ENCODE peak calls at places on chromosome 19, in four cellular contexts. Z, L, W and H are unnamed samples.

GRCh38 chr19:31633014-31633413 is 283.8 kb upstream of the TSHZ3 start:
- DNase-seq in W (no peak), Z (no peak), L (no peak), H (no peak)

GRCh38 chr19:55116232-55117062 is 990 bp downstream of the PPP1R12C start:
- DNase-seq in L (no peak), W (no peak), Z (peak), H (peak)

GRCh38 chr19:32812036-32812435 is 57.5 kb downstream of the SLC7A9 start:
- DNase-seq in L (no peak), Z (no peak), W (no peak), H (no peak)

GRCh38 chr19:32976223-32976805 is 4.3 kb downstream of the FAAP24 start:
- DNase-seq in Z (peak), L (peak), W (peak), H (peak)

GRCh38 chr19:8403098-8403819 is 9.8 kb upstream of the MARCHF2 start:
- DNase-seq in L (no peak), Z (no peak), W (no peak), H (no peak)

GRCh38 chr19:16405797-16406196 is 66.0 kb downstream of the EPS15L1 start:
- DNase-seq in W (no peak), Z (no peak), L (no peak), H (no peak)

GRCh38 chr19:6076291-6076665 is 34.0 kb downstream of the RFX2 start:
- DNase-seq in L (no peak), W (no peak), Z (no peak), H (no peak)

GRCh38 chr19:27833031-27833430 is 1379.9 kb downstream of the UQCRFS1 start:
- DNase-seq in L (no peak), W (no peak), Z (no peak), H (no peak)

GRCh38 chr19:4049432-4049831 is 17.3 kb downstream of the ZBTB7A start:
- DNase-seq in W (no peak), Z (no peak), L (no peak), H (no peak)

GRCh38 chr19:16594681-16595091 is 22.5 kb upstream of the SLC35E1 start:
- DNase-seq in Z (no peak), W (no peak), L (no peak), H (no peak)

GRCh38 chr19:56333506-56333905 is 18.9 kb upstream of the ZSCAN5A start:
- DNase-seq in Z (peak), L (peak), W (no peak), H (peak)

GRCh38 chr19:11453468-11454341 is 18.3 kb downstream of the PRKCSH start:
- DNase-seq in W (no peak), Z (peak), L (no peak), H (no peak)

GRCh38 chr19:29448046-29448445 is 77.7 kb upstream of the VSTM2B start:
- DNase-seq in L (no peak), Z (no peak), W (no peak), H (no peak)

GRCh38 chr19:7703332-7703731 is 1.4 kb upstream of the FCER2 start:
- DNase-seq in Z (no peak), L (no peak), W (no peak), H (no peak)

GRCh38 chr19:35766571-35767104 is 8.7 kb downstream of the PROSER3 start:
- DNase-seq in W (no peak), L (no peak), Z (no peak), H (no peak)

GRCh38 chr19:36008336-36008978 is at the start of gene SYNE4:
- DNase-seq in W (no peak), Z (no peak), L (peak), H (peak)

GRCh38 chr19:29666634-29667389 is 1.6 kb downstream of the PLEKHF1 start:
- DNase-seq in Z (no peak), L (no peak), W (no peak), H (peak)

GRCh38 chr19:51607920-51608562 is 22.2 kb downstream of the SIGLEC5 start:
- DNase-seq in Z (peak), L (peak), W (no peak), H (peak)

GRCh38 chr19:7902796-7903243 is 857 bp upstream of the MAP2K7 start:
- DNase-seq in L (no peak), Z (no peak), W (no peak), H (no peak)

GRCh38 chr19:33622505-33622808 is 704 bp downstream of the CHST8 start:
- DNase-seq in L (no peak), Z (no peak), W (no peak), H (no peak)

GRCh38 chr19:17775245-17775927 is 19.6 kb upstream of the B3GNT3 start:
- DNase-seq in W (no peak), L (no peak), Z (peak), H (peak)

GRCh38 chr19:18879579-18880373 is 16.2 kb downstream of the CERS1 start:
- DNase-seq in Z (peak), L (peak), W (no peak), H (no peak)

GRCh38 chr19:30854661-30855060 is 482.5 kb downstream of the ZNF536 start:
- DNase-seq in W (no peak), Z (no peak), L (no peak), H (no peak)

GRCh38 chr19:4538601-4538954 is 1.3 kb downstream of the LRG1 start:
- DNase-seq in L (no peak), Z (no peak), W (no peak), H (no peak)

GRCh38 chr19:29285878-29286277 is 72.9 kb upstream of the UQCRFS1 start:
- DNase-seq in Z (peak), W (no peak), L (no peak), H (no peak)

GRCh38 chr19:22286151-22286810 is at the start of gene ZNF729:
- DNase-seq in Z (no peak), W (no peak), L (no peak), H (no peak)

GRCh38 chr19:5948697-5949564 is 29.0 kb downstream of the RANBP3 start:
- DNase-seq in L (no peak), W (no peak), Z (no peak), H (no peak)

GRCh38 chr19:3343619-3344502 is 22.5 kb upstream of the NFIC start:
- DNase-seq in Z (peak), L (peak), W (no peak), H (peak)

GRCh38 chr19:5057860-5058259 is 88.9 kb downstream of the KDM4B start:
- DNase-seq in W (no peak), L (no peak), Z (peak), H (no peak)

GRCh38 chr19:5903054-5903501 is 512 bp downstream of the NDUFA11 start:
- DNase-seq in Z (peak), W (no peak), L (no peak), H (no peak)

GRCh38 chr19:29676586-29676985 is 11.3 kb downstream of the PLEKHF1 start:
- DNase-seq in L (no peak), W (no peak), Z (no peak), H (no peak)

DNA sequence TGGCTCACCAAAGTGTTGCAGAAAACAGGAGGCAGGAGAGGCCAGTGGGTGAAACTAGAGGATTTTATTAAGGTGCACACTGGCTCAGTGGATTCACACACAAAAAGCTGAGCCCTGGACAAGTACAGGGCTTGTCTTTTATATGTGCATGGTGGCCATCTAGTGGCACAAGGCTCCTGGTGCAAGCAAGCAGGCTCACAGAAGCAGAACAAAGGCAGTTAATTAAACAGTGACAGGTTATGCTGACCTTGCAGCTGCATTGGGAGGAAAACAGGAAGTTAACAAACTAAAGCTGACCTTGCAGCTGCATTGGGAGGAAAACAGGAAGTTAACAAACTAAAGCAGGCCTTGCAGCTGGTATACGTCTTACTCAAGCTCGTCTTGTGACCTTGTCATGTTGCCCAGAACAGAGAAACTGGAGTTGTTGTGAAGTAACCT is 65.3 kb upstream of the ZNF681 start:
- DNase-seq in W (no peak), L (no peak), Z (peak), H (peak)
- TF ChIP-seq TCF7L2 in W (no peak), L (no peak), Z (no peak), H (no peak)

GRCh38 chr19:48631254-48631653 is 5.9 kb downstream of the DBP start:
- DNase-seq in Z (no peak), W (no peak), L (no peak), H (no peak)

GRCh38 chr19:48629297-48629598 is 7.9 kb downstream of the DBP start:
- DNase-seq in Z (no peak), L (no peak), W (no peak), H (no peak)

GRCh38 chr19:48628486-48629296 is 8.5 kb downstream of the DBP start:
- DNase-seq in Z (no peak), L (no peak), W (no peak), H (no peak)

GRCh38 chr19:48630289-48631036 is 6.7 kb downstream of the DBP start:
- DNase-seq in L (no peak), W (no peak), Z (no peak), H (no peak)

DNA sequence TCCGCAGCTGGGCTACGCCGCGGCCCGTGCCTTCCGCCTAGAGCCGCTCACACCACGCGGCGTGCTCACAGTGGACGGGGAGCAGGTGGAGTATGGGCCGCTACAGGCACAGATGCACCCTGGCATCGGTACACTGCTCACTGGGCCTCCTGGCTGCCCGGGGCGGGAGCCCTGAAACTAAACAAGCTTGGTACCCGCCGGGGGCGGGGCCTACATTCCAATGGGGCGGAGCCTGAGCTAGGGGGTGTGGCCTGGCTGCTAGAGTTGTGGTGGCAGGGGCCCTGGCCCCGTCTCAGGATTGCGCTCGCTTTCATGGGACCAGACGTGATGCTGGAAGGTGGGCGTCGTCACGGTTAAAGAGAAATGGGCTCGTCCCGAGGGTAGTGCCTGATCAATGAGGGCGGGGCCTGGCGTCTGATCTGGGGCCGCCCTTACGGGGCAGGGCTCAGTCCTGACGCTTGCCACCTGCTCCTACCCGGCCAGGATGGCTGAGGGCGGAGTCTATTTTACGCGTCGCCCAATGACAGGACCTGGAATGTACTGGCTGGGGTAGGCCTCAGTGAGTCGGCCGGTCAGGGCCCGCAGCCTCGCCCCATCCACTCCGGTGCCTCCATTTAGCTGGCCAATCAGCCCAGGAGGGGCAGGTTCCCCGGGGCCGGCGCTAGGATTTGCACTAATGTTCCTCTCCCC is 7.4 kb downstream of the DBP start:
- DNase-seq in Z (peak), L (peak), W (no peak), H (no peak)
- TF ChIP-seq TCF7L2 in Z (no peak), L (peak), W (no peak), H (no peak)

DNA sequence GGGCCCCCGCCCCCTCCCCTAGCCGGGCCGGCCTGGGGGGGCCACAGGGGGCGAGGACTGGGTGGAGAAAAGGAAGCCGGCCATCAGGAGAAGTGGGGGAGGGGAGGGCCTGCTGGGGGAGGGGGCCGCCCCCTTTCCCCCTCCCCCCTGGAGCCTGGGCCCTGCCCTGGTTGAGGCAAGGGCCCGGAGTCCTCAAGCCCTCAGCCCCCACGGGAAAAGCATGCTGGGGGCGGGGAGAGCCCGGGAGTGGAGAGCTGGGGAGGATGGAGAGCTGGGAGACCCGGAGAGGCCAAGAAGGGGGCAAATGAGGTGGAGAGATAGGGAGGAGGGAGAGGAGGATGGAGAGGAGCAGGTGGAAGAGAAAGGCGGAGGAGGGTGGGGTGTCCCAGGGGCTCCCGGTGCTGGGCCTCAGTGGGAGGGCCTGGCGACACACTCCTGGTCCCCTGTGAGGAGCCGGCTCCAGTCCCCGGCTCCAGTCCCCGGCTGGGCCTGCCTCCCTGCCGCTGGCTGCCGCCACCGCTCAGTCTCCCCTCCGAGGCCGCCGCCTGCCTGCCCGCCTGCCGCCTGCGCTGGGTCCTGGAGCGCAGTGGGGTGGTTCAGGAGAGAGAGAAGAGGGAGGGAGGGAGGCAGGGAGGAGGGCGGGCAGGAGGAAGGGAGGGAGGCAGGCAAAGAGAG is at the start of gene GRIK5:
- DNase-seq in Z (no peak), W (no peak), L (no peak), H (no peak)
- TF ChIP-seq TCF7L2 in Z (no peak), W (no peak), L (no peak), H (no peak)

GRCh38 chr19:40641306-40641705 is 40.1 kb downstream of the LTBP4 start:
- DNase-seq in L (no peak), W (no peak), Z (no peak), H (no peak)

GRCh38 chr19:40642062-40642706 is 41.0 kb downstream of the LTBP4 start:
- DNase-seq in W (no peak), L (no peak), Z (no peak), H (no peak)

GRCh38 chr19:40639638-40639982 is 38.4 kb downstream of the LTBP4 start:
- DNase-seq in L (no peak), Z (no peak), W (no peak), H (no peak)

GRCh38 chr19:40640744-40641143 is 39.6 kb downstream of the LTBP4 start:
- DNase-seq in Z (peak), W (no peak), L (no peak), H (no peak)

GRCh38 chr19:40642757-40643325 is 41.7 kb downstream of the LTBP4 start:
- DNase-seq in Z (no peak), W (no peak), L (no peak), H (no peak)
- TF ChIP-seq TCF7L2 in Z (no peak), W (no peak), L (no peak), H (no peak)

DNA sequence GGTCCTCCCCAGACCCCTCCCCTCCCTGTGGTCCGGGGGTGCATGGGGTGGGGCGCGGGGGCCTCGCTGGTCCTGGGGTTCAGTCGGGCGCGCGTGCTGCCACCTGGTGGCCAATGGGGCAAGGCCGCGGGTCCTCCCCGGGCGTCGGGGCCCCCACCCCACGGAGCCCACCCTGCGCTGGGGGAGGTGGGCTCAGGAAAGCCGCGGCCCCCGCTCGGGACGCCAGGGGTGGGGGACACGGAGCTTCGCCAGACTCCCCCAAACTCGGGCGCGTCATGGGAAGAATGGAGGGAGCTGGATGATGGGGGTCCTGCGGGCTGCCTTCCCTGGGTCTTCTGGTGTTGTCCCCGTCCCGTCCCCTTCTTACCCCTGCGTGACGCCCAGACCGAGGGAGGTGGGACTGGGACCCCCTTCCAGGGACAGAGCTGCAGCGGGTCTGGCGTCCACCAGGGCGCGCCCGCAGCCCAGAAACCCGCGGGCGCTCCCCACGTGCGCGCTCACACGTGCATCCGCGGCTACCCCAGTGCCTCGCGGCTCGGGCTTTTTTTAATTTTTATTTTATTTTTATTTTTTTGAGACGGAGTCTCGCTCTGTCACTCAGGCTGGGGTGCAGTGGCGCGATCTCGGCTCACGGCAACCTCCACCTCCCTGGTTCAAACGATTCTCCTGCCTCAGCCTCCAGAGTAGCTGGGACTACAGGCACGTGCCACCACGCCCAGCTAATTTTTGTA is 19.8 kb upstream of the TCF3 start:
- DNase-seq in Z (peak), L (no peak), W (no peak), H (no peak)
- TF ChIP-seq TCF7L2 in Z (no peak), L (no peak), W (no peak), H (no peak)

GRCh38 chr19:38661166-38661565 is 13.7 kb downstream of the ACTN4 start:
- DNase-seq in L (no peak), W (no peak), Z (no peak), H (no peak)
- TF ChIP-seq TCF7L2 in L (no peak), W (peak), Z (no peak), H (no peak)